ENCODE peak calls at places on chromosome 16, in nine cellular contexts. One of them, this sample, is unnamed.

GRCh38 chr16:56302506-56302905 is 111.2 kb downstream of the GNAO1 start:
- DNase-seq in NCI-H510A treated with DMSO at 0.1 percent for 48 hours: no peak
- DNase-seq in activated T-helper 1 cell treated with Interleukin-2 at 50 U/mL for 16 hours: no peak
- DNase-seq in bronchial epithelial cell: no peak
- DNase-seq in Right ventricle myocardium superior: no peak
- DNase-seq in HS-5: no peak
- DNase-seq in hepatic stellate cell: no peak
- DNase-seq in smooth muscle cell of the brain vasculature: no peak
- DNase-seq in GM12865: no peak
- DNase-seq in this sample: no peak

GRCh38 chr16:87490091-87490798 is 2.6 kb downstream of the ZCCHC14 start:
- DNase-seq in activated T-helper 1 cell treated with Interleukin-2 at 50 U/mL for 16 hours: no peak
- DNase-seq in hepatic stellate cell: no peak
- DNase-seq in bronchial epithelial cell: no peak
- DNase-seq in smooth muscle cell of the brain vasculature: no peak
- DNase-seq in NCI-H510A treated with DMSO at 0.1 percent for 48 hours: no peak
- DNase-seq in Right ventricle myocardium superior: no peak
- DNase-seq in GM12865: no peak
- DNase-seq in HS-5: no peak
- DNase-seq in this sample: no peak

GRCh38 chr16:49556252-49557069 is 182.9 kb downstream of the C16orf78 start:
- DNase-seq in Right ventricle myocardium superior: no peak
- DNase-seq in NCI-H510A treated with DMSO at 0.1 percent for 48 hours: peak
- DNase-seq in HS-5: no peak
- DNase-seq in smooth muscle cell of the brain vasculature: peak
- DNase-seq in bronchial epithelial cell: peak
- DNase-seq in GM12865: peak
- DNase-seq in activated T-helper 1 cell treated with Interleukin-2 at 50 U/mL for 16 hours: no peak
- DNase-seq in hepatic stellate cell: peak
- DNase-seq in this sample: peak

GRCh38 chr16:83577201-83577600 is 230.6 kb upstream of the HSBP1 start:
- DNase-seq in activated T-helper 1 cell treated with Interleukin-2 at 50 U/mL for 16 hours: no peak
- DNase-seq in bronchial epithelial cell: no peak
- DNase-seq in Right ventricle myocardium superior: no peak
- DNase-seq in GM12865: no peak
- DNase-seq in HS-5: no peak
- DNase-seq in smooth muscle cell of the brain vasculature: no peak
- DNase-seq in NCI-H510A treated with DMSO at 0.1 percent for 48 hours: no peak
- DNase-seq in hepatic stellate cell: no peak
- DNase-seq in this sample: peak

GRCh38 chr16:19524866-19525723 is 1.4 kb downstream of the CCP110 start:
- DNase-seq in GM12865: peak
- DNase-seq in bronchial epithelial cell: peak
- DNase-seq in Right ventricle myocardium superior: no peak
- DNase-seq in NCI-H510A treated with DMSO at 0.1 percent for 48 hours: peak
- DNase-seq in smooth muscle cell of the brain vasculature: no peak
- DNase-seq in HS-5: no peak
- DNase-seq in hepatic stellate cell: peak
- DNase-seq in activated T-helper 1 cell treated with Interleukin-2 at 50 U/mL for 16 hours: no peak
- DNase-seq in this sample: peak

GRCh38 chr16:249431-249830 is 14.8 kb downstream of the FAM234A start:
- DNase-seq in activated T-helper 1 cell treated with Interleukin-2 at 50 U/mL for 16 hours: no peak
- DNase-seq in bronchial epithelial cell: no peak
- DNase-seq in hepatic stellate cell: no peak
- DNase-seq in NCI-H510A treated with DMSO at 0.1 percent for 48 hours: no peak
- DNase-seq in HS-5: no peak
- DNase-seq in GM12865: no peak
- DNase-seq in smooth muscle cell of the brain vasculature: no peak
- DNase-seq in Right ventricle myocardium superior: peak
- DNase-seq in this sample: no peak

GRCh38 chr16:23466162-23466885 is 13.3 kb upstream of the COG7 start:
- DNase-seq in HS-5: peak
- DNase-seq in bronchial epithelial cell: peak
- DNase-seq in NCI-H510A treated with DMSO at 0.1 percent for 48 hours: no peak
- DNase-seq in GM12865: no peak
- DNase-seq in smooth muscle cell of the brain vasculature: no peak
- DNase-seq in hepatic stellate cell: peak
- DNase-seq in activated T-helper 1 cell treated with Interleukin-2 at 50 U/mL for 16 hours: no peak
- DNase-seq in Right ventricle myocardium superior: no peak
- DNase-seq in this sample: no peak

GRCh38 chr16:969508-970378 is 1.0 kb downstream of the LMF1 start:
- DNase-seq in smooth muscle cell of the brain vasculature: no peak
- DNase-seq in GM12865: peak
- DNase-seq in Right ventricle myocardium superior: peak
- DNase-seq in hepatic stellate cell: peak
- DNase-seq in bronchial epithelial cell: no peak
- DNase-seq in NCI-H510A treated with DMSO at 0.1 percent for 48 hours: no peak
- DNase-seq in activated T-helper 1 cell treated with Interleukin-2 at 50 U/mL for 16 hours: no peak
- DNase-seq in HS-5: no peak
- DNase-seq in this sample: peak

GRCh38 chr16:74462361-74462760 is 41.1 kb upstream of the CLEC18B start:
- DNase-seq in smooth muscle cell of the brain vasculature: no peak
- DNase-seq in NCI-H510A treated with DMSO at 0.1 percent for 48 hours: no peak
- DNase-seq in HS-5: no peak
- DNase-seq in bronchial epithelial cell: peak
- DNase-seq in activated T-helper 1 cell treated with Interleukin-2 at 50 U/mL for 16 hours: no peak
- DNase-seq in hepatic stellate cell: no peak
- DNase-seq in GM12865: no peak
- DNase-seq in Right ventricle myocardium superior: no peak
- DNase-seq in this sample: no peak

This sample was measured in NCI-H69.